ENCODE peak calls at places on chromosomes 6 and 20, in five cellular contexts. L is colonic mucosa, U is WERI-Rb-1, J is GM13976, G is GM20000. K is an unnamed sample.

GRCh38 chr6:71277926-71278594 is 10.6 kb upstream of the OGFRL1 start:
- DNase-seq in L (no peak), U (no peak), J (no peak), G (no peak), K (no peak)

GRCh38 chr20:59154317-59155013 is 9.2 kb upstream of the ZNF831 start:
- DNase-seq in L (no peak), U (no peak), J (no peak), G (no peak), K (no peak)

GRCh38 chr20:16263582-16263981 is 309.7 kb downstream of the KIF16B start:
- DNase-seq in L (no peak), U (peak), J (no peak), G (no peak), K (no peak)

GRCh38 chr6:144768676-144769599 is 483.8 kb downstream of the UTRN start:
- DNase-seq in L (no peak), U (no peak), J (no peak), G (no peak), K (no peak)

GRCh38 chr6:158813032-158813431 is 6.1 kb downstream of the EZR start:
- DNase-seq in L (no peak), U (no peak), J (no peak), G (no peak), K (no peak)

GRCh38 chr20:35575958-35576357 is 34.1 kb downstream of the ERGIC3 start:
- DNase-seq in L (peak), U (no peak), J (no peak), G (no peak), K (no peak)

GRCh38 chr6:170165085-170165484 is 125.8 kb downstream of the DLL1 start:
- DNase-seq in L (no peak), U (no peak), J (no peak), G (no peak), K (no peak)

GRCh38 chr6:27091661-27092315 is 155.7 kb upstream of the PRSS16 start:
- DNase-seq in L (no peak), U (no peak), J (peak), G (peak), K (peak)

GRCh38 chr6:36701401-36701991 is 3.9 kb downstream of the RAB44 start:
- DNase-seq in L (no peak), U (peak), J (no peak), G (no peak), K (no peak)

GRCh38 chr6:108556250-108556649 is 4.5 kb upstream of the FOXO3 start:
- DNase-seq in L (no peak), U (no peak), J (no peak), G (no peak), K (no peak)

GRCh38 chr20:24892931-24893330 is 56.1 kb upstream of the CST7 start:
- DNase-seq in L (no peak), U (no peak), J (peak), G (no peak), K (no peak)

GRCh38 chr20:14757728-14758127 is 420.3 kb upstream of the FLRT3 start:
- DNase-seq in L (no peak), U (no peak), J (no peak), G (no peak), K (no peak)

GRCh38 chr20:6994452-6994851 is 227.0 kb downstream of the BMP2 start:
- DNase-seq in L (no peak), U (no peak), J (no peak), G (no peak), K (no peak)

GRCh38 chr6:105616521-105616920 is 213.6 kb upstream of the PREP start:
- DNase-seq in L (no peak), U (no peak), J (no peak), G (no peak), K (no peak)

GRCh38 chr6:153167026-153167891 is 36.2 kb upstream of the RGS17 start:
- DNase-seq in L (no peak), U (no peak), J (no peak), G (no peak), K (no peak)

GRCh38 chr20:496126-496696 is 33.9 kb upstream of the TBC1D20 start:
- DNase-seq in L (no peak), U (no peak), J (no peak), G (no peak), K (no peak)

GRCh38 chr6:84119277-84119676 is 85.7 kb downstream of the MRAP2 start:
- DNase-seq in L (no peak), U (no peak), J (no peak), G (no peak), K (no peak)

GRCh38 chr6:149925253-149925973 is 2.5 kb upstream of the RAET1G start:
- DNase-seq in L (peak), U (peak), J (no peak), G (no peak), K (no peak)

GRCh38 chr6:104700371-104701185 is 159.1 kb downstream of the HACE1 start:
- DNase-seq in L (no peak), U (no peak), J (no peak), G (no peak), K (no peak)

GRCh38 chr6:160895562-160895961 is 96.0 kb upstream of the MAP3K4 start:
- DNase-seq in L (no peak), U (no peak), J (no peak), G (no peak), K (no peak)

GRCh38 chr20:6418732-6419131 is 295.9 kb upstream of the FERMT1 start:
- DNase-seq in L (no peak), U (no peak), J (no peak), G (no peak), K (no peak)

GRCh38 chr20:3109350-3110302 is 25.1 kb upstream of the AVP start:
- DNase-seq in L (no peak), U (no peak), J (no peak), G (no peak), K (no peak)

GRCh38 chr20:55649254-55649653 is 356.1 kb downstream of the CBLN4 start:
- DNase-seq in L (no peak), U (no peak), J (no peak), G (no peak), K (no peak)

GRCh38 chr20:17771206-17772004 is 71.6 kb downstream of the BANF2 start:
- DNase-seq in L (no peak), U (no peak), J (no peak), G (no peak), K (no peak)

GRCh38 chr20:10696650-10697049 is 22.9 kb upstream of the JAG1 start:
- DNase-seq in L (no peak), U (peak), J (no peak), G (peak), K (peak)

GRCh38 chr20:46928580-46929132 is 34.0 kb downstream of the EYA2 start:
- DNase-seq in L (no peak), U (no peak), J (no peak), G (no peak), K (no peak)

GRCh38 chr6:18213439-18213838 is 50.9 kb downstream of the DEK start:
- DNase-seq in L (no peak), U (no peak), J (no peak), G (no peak), K (no peak)

GRCh38 chr20:60363698-60364097 is 405.5 kb downstream of the CDH26 start:
- DNase-seq in L (no peak), U (no peak), J (no peak), G (no peak), K (no peak)

GRCh38 chr20:23161968-23162696 is 76.0 kb upstream of the CD93 start:
- DNase-seq in L (peak), U (no peak), J (no peak), G (no peak), K (peak)

GRCh38 chr6:27592481-27593199 is 119.7 kb upstream of the ZNF184 start:
- DNase-seq in L (peak), U (peak), J (peak), G (peak), K (peak)

GRCh38 chr20:5395932-5396727 is 79.4 kb upstream of the PROKR2 start:
- DNase-seq in L (no peak), U (no peak), J (no peak), G (no peak), K (no peak)

GRCh38 chr6:90595854-90596253 is 9.0 kb upstream of the MAP3K7 start:
- DNase-seq in L (no peak), U (no peak), J (no peak), G (no peak), K (no peak)

GRCh38 chr6:90596967-90597539 is 10.2 kb upstream of the MAP3K7 start:
- DNase-seq in L (no peak), U (no peak), J (no peak), G (no peak), K (no peak)

GRCh38 chr6:90599151-90599550 is 12.3 kb upstream of the MAP3K7 start:
- DNase-seq in L (no peak), U (no peak), J (no peak), G (no peak), K (no peak)

GRCh38 chr6:90598192-90598951 is 11.5 kb upstream of the MAP3K7 start:
- DNase-seq in L (no peak), U (no peak), J (no peak), G (no peak), K (no peak)
- TF ChIP-seq CTCF in L (no peak), U (no peak), J (no peak), G (no peak), K (no peak)

GRCh38 chr20:44068311-44068710 is 118.7 kb downstream of the JPH2 start:
- DNase-seq in L (no peak), U (no peak), J (no peak), G (no peak), K (no peak)
- TF ChIP-seq CTCF in L (no peak), U (peak), J (no peak), G (no peak), K (no peak)

GRCh38 chr6:6219716-6220115 is 100.7 kb downstream of the F13A1 start:
- DNase-seq in L (no peak), U (no peak), J (no peak), G (no peak), K (no peak)

GRCh38 chr6:6224933-6225486 is 95.5 kb downstream of the F13A1 start:
- DNase-seq in L (no peak), U (no peak), J (no peak), G (no peak), K (no peak)

GRCh38 chr6:6218246-6219085 is 102.0 kb downstream of the F13A1 start:
- DNase-seq in L (no peak), U (no peak), J (no peak), G (no peak), K (no peak)

GRCh38 chr6:6220718-6221117 is 99.7 kb downstream of the F13A1 start:
- DNase-seq in L (no peak), U (no peak), J (no peak), G (no peak), K (no peak)

DNA sequence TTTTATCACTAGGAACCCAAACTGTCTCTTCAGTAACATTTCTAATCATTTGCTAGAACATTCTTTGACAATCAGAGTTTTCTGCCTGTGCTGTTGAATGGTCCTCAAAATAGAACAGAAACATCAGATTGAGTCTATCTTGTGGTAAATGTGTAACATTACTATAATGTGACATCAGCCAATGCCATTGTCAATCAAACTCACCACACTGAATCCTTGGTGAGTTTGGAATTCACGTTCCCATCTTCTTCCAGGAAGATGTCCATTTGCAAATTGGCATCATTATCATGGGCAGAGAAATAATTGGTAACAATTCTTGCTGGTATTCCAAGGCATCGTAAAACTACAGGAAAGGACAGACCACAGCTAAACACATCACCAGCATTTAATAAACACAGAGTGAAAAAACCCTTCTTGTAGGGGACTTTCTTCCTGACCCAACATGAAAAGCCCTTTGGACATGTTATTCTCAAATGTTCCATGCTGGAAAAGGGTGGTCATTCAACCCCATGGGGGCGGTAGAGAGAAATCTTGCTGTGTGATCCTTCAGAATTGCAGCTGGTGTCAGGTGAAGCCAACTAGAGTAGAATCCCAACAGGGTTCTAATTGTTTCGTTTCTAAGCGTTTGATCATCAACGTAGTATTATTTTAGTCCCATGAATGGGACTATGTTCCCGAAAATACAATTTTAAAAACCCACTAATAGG is 98.5 kb downstream of the F13A1 start:
- DNase-seq in L (peak), U (peak), J (no peak), G (peak), K (no peak)
- TF ChIP-seq CTCF in L (peak), U (peak), J (no peak), G (peak), K (peak)

GRCh38 chr6:82178759-82179112 is 68.8 kb downstream of the IBTK start:
- DNase-seq in L (no peak), U (no peak), J (no peak), G (no peak), K (no peak)

GRCh38 chr6:82178084-82178758 is 69.3 kb downstream of the IBTK start:
- DNase-seq in L (no peak), U (no peak), J (no peak), G (no peak), K (no peak)

GRCh38 chr6:82179415-82179814 is 68.1 kb downstream of the IBTK start:
- DNase-seq in L (no peak), U (no peak), J (no peak), G (no peak), K (no peak)

GRCh38 chr6:82176616-82177015 is 70.9 kb downstream of the IBTK start:
- DNase-seq in L (no peak), U (no peak), J (no peak), G (no peak), K (no peak)
- TF ChIP-seq CTCF in L (no peak), U (no peak), J (no peak), G (no peak), K (no peak)

GRCh38 chr6:64985726-64986125 is 721.3 kb downstream of the EYS start:
- DNase-seq in L (no peak), U (no peak), J (no peak), G (no peak), K (no peak)
- TF ChIP-seq CTCF in L (no peak), U (no peak), J (no peak), G (no peak), K (no peak)

GRCh38 chr6:167119680-167120556 is 3.0 kb upstream of the CCR6 start:
- DNase-seq in L (peak), U (no peak), J (no peak), G (no peak), K (no peak)
- TF ChIP-seq CTCF in L (no peak), U (no peak), J (peak), G (peak), K (peak)

DNA sequence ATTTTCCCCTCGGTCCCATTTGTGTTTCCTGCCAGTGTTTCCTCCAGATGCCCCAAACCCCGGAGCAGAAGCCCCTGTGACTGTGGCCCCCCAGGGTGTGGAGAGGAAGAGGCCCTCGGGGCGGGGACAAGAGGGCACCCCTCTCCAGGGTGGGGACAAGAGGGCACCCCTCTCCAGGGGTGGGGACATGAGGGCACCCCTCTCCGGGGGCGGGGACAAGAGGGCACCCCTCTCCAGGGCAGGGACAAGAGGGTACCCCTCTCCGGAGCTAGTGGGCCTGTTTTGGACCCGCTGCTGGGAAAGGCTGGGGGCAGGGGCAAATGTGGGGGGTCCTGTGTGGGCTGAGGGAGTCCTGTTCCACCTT is 13.2 kb downstream of the MYT1 start:
- DNase-seq in L (no peak), U (no peak), J (no peak), G (no peak), K (no peak)
- TF ChIP-seq CTCF in L (no peak), U (no peak), J (no peak), G (no peak), K (no peak)